ENCODE peak calls at places on chromosomes 4 and X, in four cellular contexts. N, T, H and M are unnamed samples.

GRCh38 chr4:90995996-90996395 is 868.8 kb downstream of the CCSER1 start:
- DNase-seq in H (no peak), N (no peak), T (no peak), M (no peak)

GRCh38 chr4:66929748-66930147 is 615.6 kb downstream of the CENPC start:
- DNase-seq in T (no peak), N (no peak), H (no peak), M (no peak)

GRCh38 chrX:373641-374471 is 12.9 kb downstream of the PPP2R3B start:
- DNase-seq in N (peak; percentile 27), H (no peak), T (no peak), M (no peak)

GRCh38 chr4:98908182-98908581 is 20.8 kb downstream of the EIF4E start:
- DNase-seq in N (no peak), H (no peak), T (no peak), M (no peak)

GRCh38 chr4:92847046-92847445 is 543.3 kb downstream of the GRID2 start:
- DNase-seq in N (no peak), T (no peak), H (no peak), M (no peak)

GRCh38 chr4:37802068-37802666 is 24.3 kb upstream of the PGM2 start:
- DNase-seq in T (peak; percentile 63), N (peak; percentile 78), H (no peak), M (no peak)

GRCh38 chrX:134718329-134719317 is 60.4 kb upstream of the PLAC1 start:
- DNase-seq in N (no peak), H (no peak), T (no peak), M (peak; percentile 25)

GRCh38 chr4:186217733-186218293 is 9.5 kb upstream of the KLKB1 start:
- DNase-seq in T (no peak), H (no peak), N (no peak), M (no peak)

GRCh38 chrX:153396320-153397195 is 4.6 kb downstream of the PNMA6E start:
- DNase-seq in N (no peak), T (no peak), H (no peak), M (no peak)

GRCh38 chrX:78029663-78030062 is 60.2 kb upstream of the PGAM4 start:
- DNase-seq in T (peak; percentile 38), N (peak; percentile 11), H (no peak), M (no peak)

DNA sequence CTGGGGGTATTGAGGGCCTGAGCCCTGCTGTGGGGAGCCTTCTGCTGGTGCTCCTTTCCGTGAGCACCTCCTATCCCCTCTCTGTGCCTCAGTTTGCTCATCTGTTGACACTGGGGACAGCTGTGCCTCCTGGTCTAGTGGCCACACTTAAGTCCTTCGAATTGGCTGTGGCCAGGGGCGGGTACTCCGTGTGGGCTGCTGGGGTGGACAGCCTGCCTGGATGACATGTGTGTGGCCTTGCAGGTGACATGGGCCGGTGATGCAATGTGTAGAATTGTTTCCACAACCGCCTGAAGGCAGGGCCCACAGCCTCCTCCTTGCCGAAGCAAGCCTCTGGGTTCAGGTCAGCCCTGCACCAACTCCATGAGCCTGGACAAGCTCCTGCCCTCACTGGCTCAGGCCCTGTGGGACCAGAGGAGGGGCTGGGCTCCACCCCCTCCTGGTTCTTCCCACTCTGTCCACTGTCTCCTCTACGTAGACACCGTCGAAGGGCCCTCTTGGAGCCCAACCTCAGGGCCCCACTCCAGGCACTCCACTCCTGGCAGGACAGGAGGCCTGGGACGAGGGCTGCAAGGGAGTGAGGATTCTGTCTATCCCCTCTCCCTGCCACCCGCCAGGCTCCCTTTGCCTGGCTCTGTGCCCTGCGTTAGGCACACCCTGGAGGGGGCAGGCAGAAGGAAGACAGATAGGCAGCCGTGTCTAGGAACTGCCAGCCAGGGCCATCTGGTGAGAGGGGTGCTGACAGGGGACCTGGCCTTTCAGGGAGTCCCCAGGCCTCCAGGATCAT is 1.2 kb downstream of the SH3BP2 start:
- DNase-seq in H (no peak), T (peak; percentile 84), N (peak; percentile 69), M (no peak)
- TF ChIP-seq TCF12 in H (no peak), T (no peak), N (no peak), M (no peak)

GRCh38 chr4:133156096-133156495 is 7.0 kb downstream of the PCDH10 start:
- DNase-seq in T (no peak), N (no peak), H (no peak), M (no peak)

GRCh38 chr4:133160853-133161252 is 11.8 kb downstream of the PCDH10 start:
- DNase-seq in H (no peak), T (no peak), N (no peak), M (no peak)

GRCh38 chr4:133156556-133156955 is 7.5 kb downstream of the PCDH10 start:
- DNase-seq in N (no peak), T (no peak), H (no peak), M (no peak)

GRCh38 chr4:133154725-133155124 is 5.6 kb downstream of the PCDH10 start:
- DNase-seq in T (peak; percentile 30), H (no peak), N (peak; percentile 4), M (no peak)

DNA sequence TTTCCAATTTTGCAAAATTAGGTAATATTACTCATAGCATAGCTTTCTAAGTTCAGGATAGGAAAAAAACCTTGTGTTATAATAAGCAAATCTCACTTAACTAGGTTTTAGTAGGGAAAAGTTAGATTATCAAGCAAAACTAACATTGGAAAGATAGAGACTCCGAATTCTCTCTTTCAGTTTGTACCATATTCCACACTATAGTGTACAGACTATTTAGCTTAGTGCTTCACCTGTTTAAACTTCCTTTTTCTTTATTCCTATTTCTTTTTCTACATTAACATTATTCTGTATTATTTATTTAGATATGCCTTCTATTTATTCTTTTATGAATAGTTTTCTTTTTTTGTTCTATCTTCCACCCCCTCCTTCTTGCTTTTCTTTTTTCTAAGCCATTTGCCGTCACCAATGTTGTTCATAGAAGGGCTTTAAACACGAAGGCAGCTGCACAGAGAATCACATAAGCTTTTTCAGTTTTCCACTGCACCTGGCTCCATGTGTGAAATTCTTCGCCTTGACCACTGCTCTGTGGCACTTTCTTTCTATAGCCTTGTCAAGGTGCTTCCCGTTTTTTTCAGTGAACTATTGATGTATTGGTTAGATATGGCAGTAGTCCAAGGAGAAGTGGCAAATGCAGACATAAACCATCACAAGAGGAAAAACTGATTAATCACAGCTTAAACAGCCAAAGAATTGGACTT is 8.5 kb downstream of the PCDH10 start:
- DNase-seq in N (no peak), H (no peak), T (no peak), M (no peak)
- TF ChIP-seq TCF12 in N (no peak), H (no peak), T (no peak), M (no peak)

DNA sequence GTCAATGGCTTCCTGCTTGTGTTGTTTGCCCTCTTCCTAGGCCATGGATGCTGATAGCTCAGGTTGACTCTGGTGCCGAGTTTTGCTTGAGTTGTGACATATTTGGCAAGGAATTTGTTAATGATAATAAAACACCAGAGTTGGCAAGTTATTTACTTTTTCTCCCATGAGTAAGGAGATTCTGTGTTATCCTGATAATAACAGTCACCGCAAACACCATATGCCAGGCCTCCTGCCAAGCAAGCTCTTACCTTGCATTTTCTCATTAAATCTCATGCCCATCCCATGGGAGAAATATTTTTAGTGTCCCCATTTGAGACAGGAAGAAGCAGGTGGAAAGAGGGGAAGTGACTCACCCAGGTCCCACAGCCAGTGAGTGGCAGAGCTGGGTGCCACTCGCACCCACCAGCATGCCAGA is 67.4 kb upstream of the CLCN4 start:
- DNase-seq in H (no peak), T (no peak), N (no peak), M (no peak)
- TF ChIP-seq TCF12 in H (no peak), T (no peak), N (no peak), M (no peak)

GRCh38 chrX:111052478-111052877 is 43.5 kb upstream of the PAK3 start:
- DNase-seq in T (no peak), H (no peak), N (no peak), M (no peak)
- TF ChIP-seq TCF12 in T (no peak), H (no peak), N (no peak), M (no peak)

GRCh38 chr4:118213101-118213500 is 139.7 kb downstream of the PRSS12 start:
- DNase-seq in N (no peak), H (no peak), T (no peak), M (no peak)
- TF ChIP-seq TCF12 in N (no peak), H (no peak), T (no peak), M (no peak)

GRCh38 chrX:9610774-9611392 is 146.0 kb downstream of the TBL1X start:
- DNase-seq in T (no peak), H (no peak), N (no peak), M (no peak)
- TF ChIP-seq TCF12 in T (peak; percentile 27), H (no peak), N (no peak), M (no peak)

DNA sequence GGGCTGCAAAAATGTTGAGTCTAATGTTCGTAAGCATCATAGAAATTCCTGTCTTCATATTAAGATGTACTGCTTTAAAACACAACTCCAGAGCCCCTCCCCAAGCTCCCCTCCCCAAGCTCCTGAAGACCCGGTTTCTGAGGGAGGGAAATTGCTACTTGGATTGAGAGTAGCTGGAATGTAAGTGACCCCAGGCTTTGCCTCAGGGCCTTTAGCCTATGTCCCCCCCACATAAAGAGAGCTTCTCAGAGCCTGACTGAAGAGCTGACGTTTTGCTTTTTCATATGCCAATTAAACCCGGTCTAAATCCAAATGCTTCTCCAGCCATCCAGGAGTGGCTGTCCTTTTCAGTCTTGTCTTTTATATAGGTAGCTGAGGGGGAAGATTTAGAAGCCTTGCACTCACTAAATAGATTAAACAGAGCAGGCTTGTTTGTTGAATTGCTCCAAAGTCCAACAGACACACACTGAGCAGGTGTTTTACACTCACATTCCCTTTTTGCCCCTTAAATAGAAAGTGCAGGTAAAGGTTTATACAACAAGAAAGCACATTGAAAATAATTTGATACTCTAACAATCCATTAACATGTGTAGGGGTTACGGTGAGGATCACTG is 19.6 kb downstream of the ARX start:
- DNase-seq in H (no peak), T (no peak), N (no peak), M (no peak)
- TF ChIP-seq TCF12 in H (no peak), T (no peak), N (no peak), M (no peak)

DNA sequence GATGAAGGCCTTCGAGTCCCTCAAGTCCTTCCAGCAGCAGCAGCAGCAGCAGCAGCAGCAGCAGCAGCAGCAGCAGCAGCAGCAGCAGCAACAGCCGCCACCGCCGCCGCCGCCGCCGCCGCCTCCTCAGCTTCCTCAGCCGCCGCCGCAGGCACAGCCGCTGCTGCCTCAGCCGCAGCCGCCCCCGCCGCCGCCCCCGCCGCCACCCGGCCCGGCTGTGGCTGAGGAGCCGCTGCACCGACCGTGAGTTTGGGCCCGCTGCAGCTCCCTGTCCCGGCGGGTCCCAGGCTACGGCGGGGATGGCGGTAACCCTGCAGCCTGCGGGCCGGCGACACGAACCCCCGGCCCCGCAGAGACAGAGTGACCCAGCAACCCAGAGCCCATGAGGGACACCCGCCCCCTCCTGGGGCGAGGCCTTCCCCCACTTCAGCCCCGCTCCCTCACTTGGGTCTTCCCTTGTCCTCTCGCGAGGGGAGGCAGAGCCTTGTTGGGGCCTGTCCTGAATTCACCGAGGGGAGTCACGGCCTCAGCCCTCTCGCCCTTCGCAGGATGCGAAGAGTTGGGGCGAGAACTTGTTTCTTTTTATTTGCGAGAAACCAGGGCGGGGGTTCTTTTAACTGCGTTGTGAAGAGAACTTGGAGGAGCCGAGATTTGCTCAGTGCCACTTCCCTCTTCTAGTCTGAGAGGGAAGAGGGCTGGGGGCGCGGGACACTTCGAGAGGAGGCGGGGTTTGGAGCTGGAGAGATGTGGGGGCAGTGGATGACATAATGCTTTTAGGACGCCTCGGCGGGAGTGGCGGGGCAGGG is 568 bp downstream of the HTT start:
- DNase-seq in T (peak; percentile 74), N (peak; percentile 65), H (peak; percentile 31), M (no peak)
- TF ChIP-seq TCF12 in T (no peak), N (no peak), H (no peak), M (no peak)